ENCODE peak calls at places on chromosome 21, in five cellular contexts. E is stomach, Y is psoas muscle, P is AG09319, G is astrocyte of the spinal cord. V is an unnamed sample.

GRCh38 chr21:45137612-45137937 is 63.2 kb downstream of the ADARB1 start:
- DNase-seq in E (no peak), Y (no peak), P (no peak), G (no peak), V (no peak)

GRCh38 chr21:44742418-44743153 is 31.2 kb upstream of the TSPEAR start:
- DNase-seq in E (no peak), Y (no peak), P (no peak), G (no peak), V (no peak)

GRCh38 chr21:26840912-26841311 is 4.3 kb downstream of the ADAMTS1 start:
- DNase-seq in E (no peak), Y (peak), P (no peak), G (peak), V (no peak)

GRCh38 chr21:21102874-21103273 is 104.7 kb downstream of the NCAM2 start:
- DNase-seq in E (no peak), Y (no peak), P (no peak), G (no peak), V (no peak)

GRCh38 chr21:17829472-17829871 is 10.3 kb upstream of the C21orf91 start:
- DNase-seq in E (no peak), Y (no peak), P (no peak), G (peak), V (peak)

GRCh38 chr21:45823100-45823681 is 158.4 kb upstream of the COL6A1 start:
- DNase-seq in E (no peak), Y (no peak), P (no peak), G (no peak), V (no peak)

GRCh38 chr21:20030390-20030789 is 967.8 kb upstream of the NCAM2 start:
- DNase-seq in E (no peak), Y (no peak), P (no peak), G (no peak), V (no peak)

GRCh38 chr21:26522704-26523103 is 50.4 kb downstream of the CYYR1 start:
- DNase-seq in E (no peak), Y (no peak), P (no peak), G (no peak), V (no peak)

GRCh38 chr21:21860888-21861287 is 862.7 kb downstream of the NCAM2 start:
- DNase-seq in E (no peak), Y (no peak), P (no peak), G (peak), V (no peak)

GRCh38 chr21:44401386-44402160 is 48.2 kb downstream of the TRPM2 start:
- DNase-seq in E (no peak), Y (no peak), P (no peak), G (no peak), V (no peak)

GRCh38 chr21:43921979-43922945 is 57.2 kb downstream of the AGPAT3 start:
- DNase-seq in E (no peak), Y (no peak), P (no peak), G (no peak), V (no peak)

GRCh38 chr21:46555225-46555617 is 49.7 kb downstream of the S100B start:
- DNase-seq in E (peak), Y (no peak), P (no peak), G (no peak), V (no peak)

GRCh38 chr21:45102391-45102932 is 28.1 kb downstream of the ADARB1 start:
- DNase-seq in E (peak), Y (no peak), P (peak), G (no peak), V (peak)

GRCh38 chr21:44464351-44464750 is 9.0 kb downstream of the LRRC3 start:
- DNase-seq in E (no peak), Y (no peak), P (no peak), G (no peak), V (no peak)

GRCh38 chr21:25647632-25648031 is 8.6 kb downstream of the JAM2 start:
- DNase-seq in E (no peak), Y (no peak), P (no peak), G (no peak), V (no peak)

GRCh38 chr21:25934771-25935224 is 200.0 kb downstream of the GABPA start:
- DNase-seq in E (peak), Y (peak), P (peak), G (peak), V (peak)

GRCh38 chr21:44083631-44084291 is 23.4 kb upstream of the PWP2 start:
- DNase-seq in E (peak), Y (no peak), P (no peak), G (no peak), V (no peak)

GRCh38 chr21:44370027-44370735 is 16.8 kb downstream of the TRPM2 start:
- DNase-seq in E (peak), Y (peak), P (no peak), G (no peak), V (peak)

GRCh38 chr21:34730194-34730593 is 61.4 kb downstream of the CLIC6 start:
- DNase-seq in E (no peak), Y (no peak), P (no peak), G (no peak), V (no peak)

GRCh38 chr21:34724131-34724856 is 55.5 kb downstream of the CLIC6 start:
- DNase-seq in E (peak), Y (no peak), P (no peak), G (no peak), V (no peak)

GRCh38 chr21:34728479-34728878 is 59.7 kb downstream of the CLIC6 start:
- DNase-seq in E (peak), Y (no peak), P (no peak), G (no peak), V (no peak)

GRCh38 chr21:34724857-34725195 is 56.0 kb downstream of the CLIC6 start:
- DNase-seq in E (no peak), Y (no peak), P (no peak), G (no peak), V (no peak)

GRCh38 chr21:34726627-34727337 is 58.0 kb downstream of the CLIC6 start:
- DNase-seq in E (no peak), Y (no peak), P (no peak), G (no peak), V (no peak)
- TF ChIP-seq CTCF in E (no peak), Y (no peak), P (no peak), G (no peak), V (no peak)

DNA sequence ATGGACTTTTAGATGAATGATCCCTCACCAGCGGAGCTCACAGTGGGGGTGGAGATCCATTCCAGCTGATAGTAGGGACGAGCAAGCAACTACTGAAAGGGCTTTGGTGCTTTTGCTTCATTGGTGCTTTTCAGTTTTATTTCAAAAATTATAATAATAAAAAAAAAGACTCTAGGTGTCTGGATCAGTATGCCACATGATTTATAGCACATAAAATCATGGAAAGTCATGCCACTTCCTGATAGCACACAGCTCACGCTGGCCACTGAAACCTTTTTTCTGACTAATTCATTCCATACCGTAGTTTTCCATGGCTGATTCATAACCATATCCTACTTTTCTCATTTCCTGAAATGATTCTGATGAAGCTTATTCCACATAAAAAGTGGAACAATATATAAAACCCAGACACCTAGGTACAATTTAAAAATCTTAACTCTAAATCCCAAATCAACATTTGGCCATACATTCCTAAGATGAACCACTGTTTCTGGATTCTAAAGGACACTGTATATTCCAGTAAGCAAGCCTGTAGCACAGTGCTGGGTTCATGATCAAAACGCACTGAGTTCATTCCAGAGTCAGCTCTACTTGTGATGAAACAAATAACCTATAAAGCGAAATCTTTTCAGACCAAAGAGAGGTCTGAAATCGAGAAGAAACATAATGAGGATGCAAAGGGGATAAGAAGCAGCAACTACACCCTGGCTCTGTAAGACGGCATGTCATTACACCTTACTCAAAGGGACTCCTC is 41.4 kb upstream of the KCNE1 start:
- DNase-seq in E (no peak), Y (no peak), P (peak), G (peak), V (peak)
- TF ChIP-seq CTCF in E (no peak), Y (no peak), P (no peak), G (no peak), V (no peak)

GRCh38 chr21:42835611-42836401 is 43.5 kb downstream of the WDR4 start:
- DNase-seq in E (peak), Y (no peak), P (no peak), G (no peak), V (no peak)

GRCh38 chr21:42834730-42835191 is 44.6 kb downstream of the WDR4 start:
- DNase-seq in E (peak), Y (no peak), P (no peak), G (no peak), V (no peak)

GRCh38 chr21:42833859-42834729 is 45.2 kb downstream of the WDR4 start:
- DNase-seq in E (peak), Y (no peak), P (no peak), G (no peak), V (no peak)

GRCh38 chr21:42835211-42835610 is 44.1 kb downstream of the WDR4 start:
- DNase-seq in E (peak), Y (no peak), P (no peak), G (no peak), V (no peak)

GRCh38 chr21:42833439-42833815 is 45.9 kb downstream of the WDR4 start:
- DNase-seq in E (peak), Y (no peak), P (no peak), G (no peak), V (no peak)
- TF ChIP-seq CTCF in E (no peak), Y (no peak), P (no peak), G (peak), V (no peak)

GRCh38 chr21:38944903-38945302 is 139.2 kb downstream of the ETS2 start:
- DNase-seq in E (no peak), Y (no peak), P (no peak), G (no peak), V (no peak)
- TF ChIP-seq CTCF in E (no peak), Y (no peak), P (no peak), G (no peak), V (no peak)

GRCh38 chr21:36727886-36728285 is 29.0 kb downstream of the SIM2 start:
- DNase-seq in E (peak), Y (no peak), P (no peak), G (no peak), V (no peak)
- TF ChIP-seq CTCF in E (no peak), Y (no peak), P (no peak), G (no peak), V (no peak)

DNA sequence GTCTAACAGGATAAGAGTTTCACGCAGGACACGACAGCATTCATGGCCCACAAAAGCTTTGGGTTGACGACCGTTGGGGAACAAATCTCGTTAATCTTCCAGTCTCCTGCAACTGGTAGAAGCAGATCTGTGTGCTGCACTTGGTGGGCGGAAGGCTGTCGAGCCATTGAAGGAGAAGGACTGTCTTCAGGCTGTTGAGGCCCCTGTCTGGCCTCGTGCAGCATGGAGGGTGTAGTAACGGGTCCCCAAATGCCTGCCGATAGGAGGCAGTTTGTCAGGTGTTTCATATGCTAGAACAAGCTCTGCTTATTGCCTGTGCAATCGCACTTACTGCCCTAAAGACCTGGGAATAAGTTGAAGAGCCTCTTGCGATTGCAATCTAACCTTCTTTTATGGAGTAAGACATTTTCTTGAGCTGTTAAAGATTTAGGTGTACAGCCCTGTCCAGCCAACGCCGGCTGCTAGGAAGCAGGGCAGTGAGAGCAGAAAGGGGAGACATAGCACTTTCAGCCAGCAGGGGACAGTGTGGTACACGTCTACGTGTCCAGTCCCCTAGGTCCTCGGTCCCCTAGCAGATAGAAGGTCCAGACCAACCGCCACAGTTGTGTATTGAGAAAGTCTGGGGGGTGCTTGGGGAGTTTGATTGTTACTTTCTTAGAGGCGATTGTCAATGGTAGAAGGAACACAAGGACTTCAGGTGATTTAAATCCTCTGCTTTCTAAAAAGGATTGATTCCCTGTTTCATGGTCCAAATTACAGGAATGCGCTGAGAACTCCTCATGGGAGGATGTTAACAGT is 102.3 kb upstream of the TMPRSS2 start:
- DNase-seq in E (peak), Y (peak), P (no peak), G (peak), V (no peak)
- TF ChIP-seq CTCF in E (no peak), Y (peak), P (peak), G (peak), V (peak)

DNA sequence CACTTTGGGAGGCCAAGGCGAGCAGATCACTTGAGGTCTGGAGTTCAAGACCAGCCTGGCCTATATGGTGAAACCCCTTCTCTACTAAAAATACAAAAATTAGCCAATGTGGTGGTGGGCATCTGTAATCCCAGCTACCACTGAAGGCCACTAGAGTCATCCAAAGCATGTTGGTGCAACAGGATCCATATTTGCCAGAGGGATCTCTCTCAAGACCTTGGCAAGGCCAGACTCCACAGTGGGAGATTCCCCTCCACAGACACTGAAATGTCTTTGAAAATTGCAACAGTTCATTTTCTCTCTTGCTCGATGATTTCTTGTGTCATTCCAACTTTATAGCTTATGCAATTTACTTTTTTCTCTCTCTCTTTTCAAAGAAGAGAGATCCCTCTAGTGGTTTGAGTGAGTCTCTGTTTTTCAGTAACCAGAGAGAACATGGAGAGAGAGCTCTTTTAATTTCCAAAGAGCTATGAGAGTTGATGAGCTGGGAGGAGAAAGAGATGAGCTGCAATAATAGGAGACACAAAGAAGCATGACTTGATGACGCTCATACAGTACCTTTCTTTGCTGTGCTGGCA is 176.8 kb upstream of the USP25 start:
- DNase-seq in E (no peak), Y (no peak), P (no peak), G (peak), V (no peak)
- TF ChIP-seq CTCF in E (no peak), Y (no peak), P (peak), G (peak), V (peak)